ENCODE peak calls at places on chromosomes 7 and 10, in eight cellular contexts. W, N, G, H, R, O, P and C are unnamed samples.

GRCh38 chr10:122264442-122264841 is 6.7 kb upstream of the BTBD16 start:
- DNase-seq in N (no peak), R (no peak), O (no peak), G (no peak), P (no peak), W (peak), H (peak), C (no peak)

GRCh38 chr10:91198781-91199180 is 21.7 kb upstream of the PCGF5 start:
- DNase-seq in R (no peak), G (no peak), W (peak), P (no peak), O (no peak), N (peak), H (peak), C (no peak)

GRCh38 chr7:119545118-119545517 is 727.9 kb upstream of the KCND2 start:
- DNase-seq in P (no peak), N (no peak), R (no peak), O (no peak), W (no peak), H (peak), G (no peak), C (no peak)

GRCh38 chr7:21902240-21902639 is 43.5 kb downstream of the CDCA7L start:
- DNase-seq in N (no peak), P (no peak), H (peak), W (peak), R (no peak), O (no peak), G (no peak), C (no peak)

GRCh38 chr7:77157446-77157845 is 35.0 kb downstream of the CCDC146 start:
- DNase-seq in W (peak), H (peak), P (no peak), N (peak), R (no peak), G (no peak), O (no peak), C (no peak)

GRCh38 chr10:97744405-97745035 is 7.6 kb downstream of the ZFYVE27 start:
- DNase-seq in O (no peak), H (no peak), W (no peak), G (no peak), N (no peak), P (no peak), R (no peak), C (no peak)

GRCh38 chr7:103003004-103003403 is 71.6 kb downstream of the FBXL13 start:
- DNase-seq in H (no peak), N (no peak), O (no peak), P (no peak), R (no peak), G (no peak), W (no peak), C (no peak)

GRCh38 chr7:27700501-27700900 is 37.8 kb upstream of the HIBADH start:
- DNase-seq in O (no peak), H (no peak), P (no peak), W (no peak), N (no peak), G (no peak), R (no peak), C (no peak)

GRCh38 chr10:47311193-47311899 is 10.9 kb upstream of the GDF2 start:
- DNase-seq in N (no peak), P (no peak), G (peak), R (no peak), W (no peak), H (peak), O (no peak), C (peak)

GRCh38 chr10:131147301-131147975 is 164.1 kb downstream of the TCERG1L start:
- DNase-seq in R (no peak), N (no peak), O (no peak), P (no peak), H (no peak), G (no peak), W (no peak), C (no peak)

GRCh38 chr7:36736827-36737211 is 12.5 kb upstream of the AOAH start:
- DNase-seq in N (peak), P (no peak), R (no peak), O (no peak), W (no peak), H (no peak), G (no peak), C (no peak)

GRCh38 chr7:155483245-155483644 is 25.3 kb downstream of the EN2 start:
- DNase-seq in W (no peak), O (no peak), H (no peak), P (no peak), R (no peak), G (no peak), N (no peak), C (no peak)

GRCh38 chr7:116731737-116732335 is 59.8 kb downstream of the MET start:
- DNase-seq in R (no peak), P (no peak), N (no peak), G (no peak), W (no peak), H (no peak), O (no peak), C (no peak)

GRCh38 chr7:24922099-24922773 is 57.7 kb downstream of the OSBPL3 start:
- DNase-seq in W (peak), G (no peak), H (peak), O (no peak), P (no peak), R (no peak), N (no peak), C (no peak)

GRCh38 chr7:69782917-69783684 is 184.8 kb downstream of the AUTS2 start:
- DNase-seq in N (no peak), H (peak), W (no peak), P (no peak), G (no peak), O (peak), R (no peak), C (no peak)

GRCh38 chr10:122981066-122981464 is 864 bp downstream of the PSTK start:
- DNase-seq in W (peak), R (no peak), G (peak), N (no peak), O (no peak), P (no peak), H (peak), C (no peak)

GRCh38 chr10:118017850-118018249 is 28.9 kb downstream of the RAB11FIP2 start:
- DNase-seq in O (no peak), R (no peak), W (no peak), N (no peak), P (no peak), G (no peak), H (no peak), C (no peak)

GRCh38 chr10:68153473-68154210 is 44.4 kb downstream of the MYPN start:
- DNase-seq in W (peak), P (no peak), G (peak), O (no peak), R (no peak), H (peak), N (no peak), C (no peak)

GRCh38 chr10:85902046-85902445 is 464.5 kb downstream of the GRID1 start:
- DNase-seq in R (no peak), G (no peak), O (no peak), H (no peak), W (no peak), P (no peak), N (no peak), C (no peak)

GRCh38 chr10:75593690-75594556 is 162.5 kb downstream of the LRMDA start:
- DNase-seq in O (no peak), G (no peak), R (no peak), W (no peak), H (no peak), N (no peak), P (no peak), C (no peak)

GRCh38 chr7:64878684-64879083 is 24.4 kb upstream of the ZNF273 start:
- DNase-seq in W (peak), R (no peak), N (no peak), P (no peak), O (no peak), G (no peak), H (no peak), C (no peak)

GRCh38 chr10:129161184-129161583 is 305.9 kb upstream of the MGMT start:
- DNase-seq in R (no peak), P (no peak), W (no peak), H (no peak), N (no peak), G (no peak), O (no peak), C (no peak)

GRCh38 chr10:111455776-111456426 is 379.1 kb downstream of the ADRA2A start:
- DNase-seq in O (no peak), N (no peak), H (peak), W (no peak), P (no peak), G (no peak), R (no peak), C (no peak)

GRCh38 chr7:69776611-69777010 is 178.3 kb downstream of the AUTS2 start:
- DNase-seq in G (no peak), O (no peak), R (no peak), P (no peak), W (peak), N (no peak), H (peak), C (no peak)

GRCh38 chr10:113496124-113496523 is 56.7 kb upstream of the HABP2 start:
- DNase-seq in R (no peak), G (no peak), P (no peak), O (no peak), H (no peak), W (peak), N (no peak), C (no peak)

GRCh38 chr7:7761974-7762769 is 43.8 kb upstream of the RPA3 start:
- DNase-seq in H (peak), O (no peak), R (no peak), P (no peak), G (no peak), N (no peak), W (peak), C (no peak)

GRCh38 chr7:44959433-44959951 is 19.3 kb downstream of the MYO1G start:
- DNase-seq in H (no peak), R (no peak), G (no peak), P (peak), O (no peak), N (no peak), W (peak), C (no peak)

GRCh38 chr10:103513383-103514060 is 20.0 kb downstream of the NEURL1 start:
- DNase-seq in R (no peak), P (peak), W (no peak), H (no peak), O (no peak), G (no peak), N (no peak), C (no peak)

GRCh38 chr10:132162590-132163277 is 24.0 kb upstream of the DPYSL4 start:
- DNase-seq in W (no peak), G (no peak), N (no peak), O (no peak), H (no peak), P (no peak), R (no peak), C (no peak)

GRCh38 chr7:45028920-45029344 is 28.9 kb downstream of the CCM2 start:
- DNase-seq in H (no peak), O (no peak), R (no peak), G (no peak), W (no peak), N (no peak), P (peak), C (no peak)

GRCh38 chr7:99616359-99617186 is at the start of gene ZSCAN25:
- DNase-seq in N (peak), P (peak), R (peak), O (peak), W (peak), H (peak), G (peak), C (peak)

GRCh38 chr10:73956476-73957338 is 41.2 kb upstream of the VCL start:
- DNase-seq in G (peak), N (peak), R (no peak), O (no peak), H (peak), P (peak), W (peak), C (no peak)

GRCh38 chr10:69501657-69502056 is 50.4 kb downstream of the TSPAN15 start:
- DNase-seq in O (no peak), W (no peak), N (no peak), H (no peak), R (no peak), G (no peak), P (peak), C (no peak)

GRCh38 chr7:46741924-46742607 is 821.0 kb upstream of the IGFBP3 start:
- DNase-seq in P (no peak), W (peak), G (no peak), N (no peak), H (no peak), R (no peak), O (no peak), C (no peak)